ENCODE peak calls at places on chromosomes 5 and 9, in ten cellular contexts. V is mucosa of descending colon; R is IMR-90; F is T follicular helper cell; W is HT1080; G is NCI-H1930; C is epithelial cell of proximal tubule; I is astrocyte of the spinal cord; K is stimulated activated CD8-positive, alpha-beta memory T cell treated with anti-CD3 and anti-CD28 coated beads, Interleukin-7, amount 100 ng/mL, for 1 hour; O is GM12864. A is an unnamed sample.

GRCh38 chr5:140324041-140324833 is 21.3 kb upstream of the PFDN1 start:
- DNase-seq in G (no peak), K (no peak), R (peak), C (peak), O (no peak), W (no peak), F (no peak), I (no peak), V (no peak), A (no peak)

GRCh38 chr5:149360262-149360661 is 2.4 kb downstream of the PCYOX1L start:
- DNase-seq in F (no peak), I (no peak), O (no peak), K (no peak), C (no peak), R (no peak), G (no peak), V (no peak), W (no peak), A (no peak)

GRCh38 chr5:145619806-145620205 is 215.3 kb downstream of the PRELID2 start:
- DNase-seq in I (no peak), C (no peak), R (peak), V (no peak), W (no peak), O (no peak), K (no peak), G (no peak), F (no peak), A (no peak)

GRCh38 chr9:37974506-37975173 is 70.7 kb upstream of the SLC25A51 start:
- DNase-seq in G (no peak), F (no peak), I (no peak), C (no peak), R (no peak), V (peak), O (no peak), W (peak), K (no peak), A (no peak)

GRCh38 chr9:35070823-35071813 is 1.3 kb downstream of the VCP start:
- DNase-seq in C (no peak), O (no peak), F (no peak), I (peak), G (no peak), R (peak), V (no peak), W (no peak), K (no peak), A (no peak)

GRCh38 chr5:149892594-149892993 is 52.0 kb downstream of the PDE6A start:
- DNase-seq in V (no peak), I (no peak), K (no peak), R (no peak), O (no peak), F (no peak), C (no peak), G (no peak), W (no peak), A (no peak)

GRCh38 chr9:99489043-99489378 is 266.9 kb downstream of the SEC61B start:
- DNase-seq in C (no peak), O (no peak), V (no peak), K (no peak), G (no peak), F (no peak), W (peak), I (peak), R (peak), A (no peak)

GRCh38 chr5:101976933-101977332 is 319.2 kb downstream of the SLCO4C1 start:
- DNase-seq in C (no peak), I (no peak), W (no peak), R (no peak), G (no peak), O (no peak), V (no peak), K (no peak), F (no peak), A (no peak)